ENCODE peak calls at places on chromosome 13, in four cellular contexts. I is cardiac muscle cell, C is colonic mucosa, M is uterus. K is an unnamed sample.

GRCh38 chr13:114148521-114148855 is 16.1 kb upstream of the RASA3 start:
- DNase-seq in I (no peak), C (peak; percentile 35), M (no peak), K (peak; percentile 56)

GRCh38 chr13:29569253-29570057 is 26.0 kb downstream of the SLC7A1 start:
- DNase-seq in M (no peak), I (no peak), C (peak; percentile 44), K (peak; percentile 45)

GRCh38 chr13:95083758-95084157 is 217.5 kb downstream of the ABCC4 start:
- DNase-seq in C (no peak), I (peak; percentile 56), M (no peak), K (no peak)

GRCh38 chr13:95382411-95382810 is 81.2 kb upstream of the ABCC4 start:
- DNase-seq in C (no peak), I (no peak), M (no peak), K (no peak)

GRCh38 chr13:43196171-43196611 is 172.8 kb downstream of the DNAJC15 start:
- DNase-seq in I (peak; percentile 53), M (peak; percentile 34), C (no peak), K (no peak)

GRCh38 chr13:27130223-27131015 is 41.2 kb downstream of the USP12 start:
- DNase-seq in C (no peak), I (peak; percentile 76), M (no peak), K (no peak)

GRCh38 chr13:98782654-98783053 is 30.2 kb upstream of the SLC15A1 start:
- DNase-seq in M (no peak), C (no peak), I (peak; percentile 67), K (no peak)

GRCh38 chr13:82963466-82963865 is 918.8 kb downstream of the SLITRK1 start:
- DNase-seq in M (no peak), I (peak; percentile 41), C (no peak), K (no peak)

GRCh38 chr13:65892859-65893258 is 1337.3 kb downstream of the PCDH9 start:
- DNase-seq in M (no peak), C (no peak), I (peak; percentile 5), K (no peak)

GRCh38 chr13:73273737-73274136 is 214.9 kb downstream of the KLF5 start:
- DNase-seq in C (no peak), M (no peak), I (peak; percentile 57), K (no peak)

GRCh38 chr13:102773441-102774209 is at the start of gene TEX30:
- DNase-seq in C (peak; percentile 83), M (peak; percentile 70), I (peak; percentile 91), K (peak; percentile 84)

GRCh38 chr13:102772042-102772425 is 1.6 kb downstream of the TEX30 start:
- DNase-seq in C (no peak), I (no peak), M (no peak), K (no peak)

GRCh38 chr13:102774596-102775375 is 1.2 kb upstream of the TEX30 start:
- DNase-seq in C (no peak), I (no peak), M (no peak), K (no peak)

GRCh38 chr13:102771298-102772041 is 2.1 kb downstream of the TEX30 start:
- DNase-seq in I (no peak), C (no peak), M (no peak), K (no peak)

GRCh38 chr13:102774210-102774560 is 599 bp upstream of the TEX30 start:
- DNase-seq in M (peak; percentile 20), C (no peak), I (no peak), K (no peak)
- H3K27ac ChIP-seq in M (peak overlapping the region; percentile 84), C (no peak overlapping the region), I (no peak overlapping the region), K (no peak overlapping the region)

GRCh38 chr13:97261254-97262015 is 39.3 kb downstream of the MBNL2 start:
- DNase-seq in I (no peak), M (no peak), C (no peak), K (no peak)

GRCh38 chr13:97257800-97258799 is 36.0 kb downstream of the MBNL2 start:
- DNase-seq in M (peak; percentile 77), C (no peak), I (peak; percentile 96), K (peak; percentile 41)

GRCh38 chr13:97258801-97259200 is 36.7 kb downstream of the MBNL2 start:
- DNase-seq in I (peak; percentile 57), C (no peak), M (no peak), K (no peak)

GRCh38 chr13:97262058-97262457 is 39.9 kb downstream of the MBNL2 start:
- DNase-seq in M (no peak), I (no peak), C (no peak), K (no peak)

DNA sequence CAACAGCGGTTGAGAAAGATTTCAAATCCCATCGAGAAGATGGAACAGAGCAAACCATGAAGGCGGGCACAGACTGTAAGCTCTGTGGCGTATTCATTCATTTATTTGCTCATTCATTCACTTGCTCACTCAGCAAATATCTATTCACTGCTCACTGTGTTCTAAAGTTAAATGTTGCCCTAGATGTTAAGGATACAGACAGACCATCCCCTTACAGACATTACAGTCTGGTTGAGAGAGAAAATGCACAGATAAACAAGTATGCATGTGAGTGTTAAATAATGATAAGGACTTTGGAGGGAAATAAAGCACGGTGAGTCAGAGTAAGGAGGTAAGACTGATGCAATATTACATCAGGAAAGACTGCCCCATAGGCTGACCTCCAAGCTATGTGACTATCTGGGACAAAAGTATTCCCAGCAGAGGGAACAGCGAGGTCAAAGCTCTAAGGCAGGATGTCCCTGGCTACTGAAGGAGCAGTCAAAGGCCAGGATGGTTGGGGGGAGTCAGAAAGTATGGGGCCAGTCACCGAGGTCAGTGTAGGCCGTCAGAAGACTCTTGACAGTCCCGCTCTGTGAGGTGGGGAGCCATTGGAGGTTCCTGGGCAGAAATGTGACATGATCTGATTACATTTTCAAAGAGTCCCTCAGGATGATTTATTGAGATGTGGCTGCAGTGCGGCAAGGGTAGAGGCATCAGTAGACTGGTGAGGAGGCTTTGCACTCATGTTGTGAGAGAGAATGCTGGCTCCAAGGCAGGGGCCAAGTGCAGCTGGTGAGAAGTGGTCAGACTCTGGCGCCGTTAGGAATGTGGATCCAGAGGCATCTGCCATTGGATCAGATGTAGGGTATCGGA is 37.9 kb downstream of the MBNL2 start:
- DNase-seq in C (no peak), I (peak; percentile 85), M (no peak), K (peak; percentile 76)
- H3K27ac ChIP-seq in C (peak overlapping the region; percentile 18), I (peak overlapping the region; percentile 74), M (peak overlapping the region; percentile 25), K (peak overlapping the region; percentile 15)

DNA sequence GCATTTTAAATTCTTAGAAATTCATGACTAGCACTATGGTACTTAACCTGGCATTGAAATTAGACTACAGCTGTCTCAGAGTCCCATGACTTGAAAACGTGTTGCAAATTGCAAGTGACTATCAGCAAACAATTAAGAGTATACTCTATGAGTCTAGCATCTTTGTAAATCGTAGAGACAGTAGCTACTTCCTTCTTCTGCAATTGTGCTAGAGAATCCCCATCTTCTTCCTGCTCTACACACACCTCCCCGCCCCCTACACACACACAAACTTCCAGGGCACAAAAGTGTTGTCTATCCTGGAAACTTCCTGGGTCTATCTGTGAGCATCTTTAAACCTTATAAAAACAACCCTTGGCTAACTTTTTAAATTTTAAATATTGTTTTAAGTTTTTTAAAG is 35.2 kb upstream of the MIR17HG start:
- DNase-seq in I (no peak), M (no peak), C (no peak), K (no peak)
- H3K27ac ChIP-seq in I (no peak overlapping the region), M (no peak overlapping the region), C (no peak overlapping the region), K (no peak overlapping the region)

GRCh38 chr13:23348270-23349126 is 85.0 kb downstream of the SACS start:
- DNase-seq in M (no peak), C (no peak), I (peak; percentile 13), K (no peak)
- H3K27ac ChIP-seq in M (no peak overlapping the region), C (no peak overlapping the region), I (no peak overlapping the region), K (no peak overlapping the region)

GRCh38 chr13:50894042-50894441 is 15.5 kb upstream of the RNASEH2B start:
- DNase-seq in I (no peak), C (no peak), M (no peak), K (no peak)
- H3K27ac ChIP-seq in I (no peak overlapping the region), C (no peak overlapping the region), M (peak overlapping the region; percentile 45), K (no peak overlapping the region)

GRCh38 chr13:49435992-49436391 is 7.9 kb downstream of the CAB39L start:
- DNase-seq in C (no peak), I (peak; percentile 13), M (no peak), K (no peak)
- H3K27ac ChIP-seq in C (no peak overlapping the region), I (no peak overlapping the region), M (no peak overlapping the region), K (no peak overlapping the region)

GRCh38 chr13:45950343-45950995 is 98.9 kb upstream of the SIAH3 start:
- DNase-seq in I (no peak), M (no peak), C (no peak), K (no peak)
- H3K27ac ChIP-seq in I (peak overlapping the region; percentile 14), M (no peak overlapping the region), C (no peak overlapping the region), K (no peak overlapping the region)

GRCh38 chr13:46656786-46657185 is 103.8 kb downstream of the LRCH1 start:
- DNase-seq in M (no peak), I (no peak), C (no peak), K (no peak)
- H3K27ac ChIP-seq in M (peak overlapping the region; percentile 70), I (no peak overlapping the region), C (no peak overlapping the region), K (no peak overlapping the region)

DNA sequence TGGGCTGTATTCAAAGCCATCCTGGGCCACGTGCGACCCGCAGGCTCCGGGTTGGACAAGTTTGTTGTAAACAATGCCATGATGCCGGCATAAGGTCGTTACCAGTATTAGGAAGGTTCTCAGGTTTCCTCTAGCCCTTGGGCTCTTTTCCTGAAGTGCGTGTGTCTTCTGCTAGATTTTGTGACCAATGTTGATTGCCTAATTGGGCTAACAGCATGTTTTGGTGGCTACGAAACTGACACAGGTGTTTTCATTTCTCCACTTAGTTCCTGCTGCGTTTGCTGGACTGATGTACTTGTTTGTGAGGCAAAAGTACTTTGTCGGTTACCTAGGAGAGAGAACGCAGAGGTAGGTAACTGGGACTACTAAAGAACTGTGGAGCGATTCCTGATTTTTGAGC is 20.3 kb downstream of the ALOX5AP start:
- DNase-seq in I (no peak), C (no peak), M (no peak), K (no peak)
- H3K27ac ChIP-seq in I (no peak overlapping the region), C (no peak overlapping the region), M (no peak overlapping the region), K (no peak overlapping the region)

GRCh38 chr13:40170091-40170490 is 496.4 kb downstream of the FOXO1 start:
- DNase-seq in C (no peak), I (no peak), M (no peak), K (no peak)

GRCh38 chr13:40171566-40171965 is 494.9 kb downstream of the FOXO1 start:
- DNase-seq in M (no peak), C (no peak), I (no peak), K (no peak)

GRCh38 chr13:40169476-40169875 is 497.0 kb downstream of the FOXO1 start:
- DNase-seq in C (no peak), I (no peak), M (no peak), K (no peak)

GRCh38 chr13:40172149-40172591 is 494.3 kb downstream of the FOXO1 start:
- DNase-seq in M (no peak), I (no peak), C (no peak), K (no peak)

GRCh38 chr13:40170982-40171381 is 495.5 kb downstream of the FOXO1 start:
- DNase-seq in M (no peak), C (no peak), I (no peak), K (no peak)
- H3K27ac ChIP-seq in M (no peak overlapping the region), C (no peak overlapping the region), I (no peak overlapping the region), K (no peak overlapping the region)